ENCODE peak calls at places on chromosomes 7 and 10, in four cellular contexts. G is GM12878, H is K562, R is HepG2. F is an unnamed sample.

GRCh38 chr10:87092861-87093460 is 1.7 kb downstream of the GLUD1 start:
- DNase-seq in G (peak), H (peak), R (peak), F (peak)

GRCh38 chr10:49542353-49542752 is 3.4 kb upstream of the ERCC6 start:
- DNase-seq in G (no peak), R (no peak), H (no peak), F (no peak)

GRCh38 chr7:140656548-140657515 is 15.9 kb upstream of the ADCK2 start:
- DNase-seq in R (peak), G (no peak), H (no peak), F (no peak)

GRCh38 chr10:133115981-133116380 is 28.3 kb downstream of the ADGRA1 start:
- DNase-seq in H (no peak), G (no peak), R (no peak), F (no peak)

GRCh38 chr7:73536479-73536878 is 14.4 kb upstream of the BAZ1B start:
- DNase-seq in H (no peak), R (no peak), G (no peak), F (no peak)

GRCh38 chr7:75650671-75651070 is 88.1 kb downstream of the HIP1 start:
- DNase-seq in H (no peak), R (no peak), G (no peak), F (no peak)

GRCh38 chr10:90871279-90871760 is 454 bp upstream of the RPP30 start:
- DNase-seq in R (peak), G (peak), H (peak), F (peak)

GRCh38 chr7:134368851-134369533 is 52.3 kb upstream of the SLC35B4 start:
- DNase-seq in H (no peak), G (no peak), R (peak), F (no peak)

GRCh38 chr7:99128076-99128950 is 15.6 kb downstream of the SMURF1 start:
- DNase-seq in R (no peak), G (no peak), H (peak), F (no peak)

GRCh38 chr7:73885975-73886798 is 25.2 kb downstream of the TMEM270 start:
- DNase-seq in G (no peak), H (peak), R (no peak), F (no peak)

GRCh38 chr7:55028011-55028410 is 9.2 kb downstream of the EGFR start:
- DNase-seq in R (no peak), H (no peak), G (no peak), F (no peak)

GRCh38 chr7:3119963-3120362 is 76.3 kb upstream of the CARD11 start:
- DNase-seq in G (no peak), H (no peak), R (no peak), F (no peak)

GRCh38 chr10:89414879-89415821 is 782 bp downstream of the IFIT5 start:
- DNase-seq in R (no peak), G (no peak), H (no peak), F (peak)

GRCh38 chr10:11317936-11318670 is 293.3 kb downstream of the USP6NL start:
- DNase-seq in H (no peak), R (no peak), G (no peak), F (peak)
- TF ChIP-seq CEBPB in H (no peak), R (no peak), G (no peak), F (no peak)

GRCh38 chr7:91949221-91950009 is 8.8 kb downstream of the AKAP9 start:
- DNase-seq in R (no peak), G (no peak), H (no peak), F (no peak)

GRCh38 chr7:91959023-91959422 is 18.4 kb downstream of the AKAP9 start:
- DNase-seq in R (no peak), H (no peak), G (no peak), F (no peak)

GRCh38 chr7:91957823-91958222 is 17.2 kb downstream of the AKAP9 start:
- DNase-seq in H (no peak), R (no peak), G (no peak), F (no peak)

GRCh38 chr7:91957236-91957635 is 16.6 kb downstream of the AKAP9 start:
- DNase-seq in G (no peak), R (no peak), H (no peak), F (no peak)

DNA sequence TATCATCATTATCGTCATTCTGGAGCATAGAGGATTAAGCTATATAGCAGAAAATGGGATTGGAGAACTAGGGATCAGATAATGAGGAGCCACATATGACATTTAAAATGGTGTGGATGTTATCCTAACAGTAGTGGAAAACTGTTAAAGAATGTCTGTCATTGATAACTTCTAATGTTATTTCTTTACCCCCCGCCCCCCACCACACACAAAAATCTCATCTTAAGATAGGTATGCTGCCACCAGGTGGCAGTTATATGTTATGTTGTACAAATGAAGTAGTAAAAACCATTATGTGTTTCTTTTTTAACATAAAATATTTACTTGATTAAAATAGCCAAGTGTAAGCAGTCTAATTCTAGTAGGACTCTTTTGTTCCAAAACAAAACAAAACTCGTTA is 13.0 kb downstream of the AKAP9 start:
- DNase-seq in H (peak), R (peak), G (no peak), F (no peak)
- TF ChIP-seq CBX5 in H (no peak), R (no peak), G (no peak), F (no peak)

DNA sequence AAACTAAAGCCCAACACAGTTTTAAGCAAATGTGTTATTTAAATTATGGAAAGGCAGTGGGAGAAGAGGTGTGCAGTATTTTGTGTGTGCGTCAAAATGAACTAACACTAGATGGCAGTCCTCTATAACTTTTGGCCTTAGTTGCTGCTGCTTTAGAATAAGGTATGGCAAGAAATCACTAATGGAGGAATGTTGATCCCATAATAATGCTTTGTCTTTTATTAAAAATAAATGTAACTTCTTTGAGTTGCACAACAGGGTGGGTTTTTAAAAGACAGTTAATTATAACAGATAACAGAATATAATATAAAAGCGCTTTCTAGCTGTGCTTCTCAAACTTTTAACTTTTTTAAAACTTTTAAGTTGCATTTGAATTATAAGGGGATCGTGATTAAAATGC is 56.4 kb downstream of the BBS9 start:
- DNase-seq in H (peak), G (no peak), R (peak), F (no peak)
- TF ChIP-seq CEBPB in H (no peak), G (no peak), R (no peak), F (no peak)

DNA sequence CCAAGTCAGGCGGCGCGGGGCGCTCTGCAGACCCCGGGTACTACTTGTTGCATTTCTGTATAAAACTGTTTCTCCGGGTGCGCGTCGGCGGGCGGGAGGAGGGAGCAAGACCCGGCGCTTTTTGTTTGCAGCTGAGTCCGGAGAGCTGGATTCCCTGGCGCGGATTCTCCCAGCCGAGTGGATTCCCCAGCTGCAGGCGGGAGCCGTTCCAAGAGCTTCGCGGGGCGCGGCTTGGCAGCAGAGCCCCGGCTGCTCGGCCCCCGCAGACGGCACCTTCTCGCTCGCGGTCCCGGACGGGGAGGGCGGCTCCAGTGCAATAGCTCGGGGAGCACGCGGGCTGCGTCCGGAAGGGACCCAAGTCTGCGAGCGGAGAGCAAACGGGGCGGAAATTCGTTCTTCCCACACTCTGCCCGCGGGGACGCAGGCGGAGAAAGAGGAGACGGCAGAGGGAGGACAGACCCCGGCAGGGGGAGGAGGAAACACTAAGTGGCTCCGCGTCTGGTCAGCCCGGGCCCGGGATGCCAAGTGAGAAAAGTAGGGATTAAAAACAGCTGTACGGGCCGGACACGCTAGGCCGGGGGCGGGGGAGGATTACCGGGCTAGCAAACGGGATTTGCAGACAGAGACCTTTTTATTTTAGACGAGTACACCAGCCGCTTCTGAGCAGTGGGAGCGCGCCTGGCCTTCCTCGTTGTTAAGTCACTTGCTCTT is at the start of gene TRIL:
- DNase-seq in G (no peak), H (no peak), R (no peak), F (peak)
- TF ChIP-seq CBX5 in G (no peak), H (no peak), R (no peak), F (no peak)

GRCh38 chr7:42332605-42333222 is 95.7 kb upstream of the GLI3 start:
- DNase-seq in H (no peak), G (no peak), R (no peak), F (no peak)
- TF ChIP-seq CEBPB in H (no peak), G (no peak), R (no peak), F (no peak)

GRCh38 chr7:108239501-108240225 is 109.5 kb upstream of the LAMB4 start:
- DNase-seq in G (no peak), R (no peak), H (no peak), F (no peak)
- TF ChIP-seq CBX5 in G (no peak), R (no peak), H (no peak), F (no peak)

GRCh38 chr10:36538945-36539586 is 586.3 kb upstream of the ANKRD30A start:
- DNase-seq in H (no peak), G (no peak), R (no peak), F (no peak)

GRCh38 chr10:36534471-36535002 is 590.9 kb upstream of the ANKRD30A start:
- DNase-seq in R (no peak), H (no peak), G (no peak), F (no peak)

GRCh38 chr10:36531621-36532020 is 593.8 kb upstream of the ANKRD30A start:
- DNase-seq in R (no peak), H (no peak), G (no peak), F (no peak)

DNA sequence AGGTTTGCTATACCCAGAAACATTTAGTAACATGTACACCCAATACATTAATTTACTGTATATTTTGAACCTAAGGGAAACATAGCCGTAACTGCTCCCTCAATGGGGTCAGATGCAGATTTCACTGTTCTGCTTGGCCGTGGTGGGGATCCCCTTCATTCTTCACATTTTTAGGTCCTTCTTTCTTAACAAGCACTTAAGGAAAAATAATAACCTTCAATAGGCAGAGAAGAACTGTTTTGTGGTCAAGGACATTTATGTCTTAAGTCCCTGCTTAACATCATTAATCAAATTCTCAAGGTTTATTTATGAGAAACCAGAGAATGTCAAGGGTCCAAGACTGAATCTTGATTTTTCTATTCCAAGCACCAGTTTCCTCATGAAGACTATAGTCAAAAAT is 592.1 kb upstream of the ANKRD30A start:
- DNase-seq in R (no peak), H (no peak), G (no peak), F (no peak)
- TF ChIP-seq CEBPB in R (no peak), H (no peak), G (no peak), F (no peak)

DNA sequence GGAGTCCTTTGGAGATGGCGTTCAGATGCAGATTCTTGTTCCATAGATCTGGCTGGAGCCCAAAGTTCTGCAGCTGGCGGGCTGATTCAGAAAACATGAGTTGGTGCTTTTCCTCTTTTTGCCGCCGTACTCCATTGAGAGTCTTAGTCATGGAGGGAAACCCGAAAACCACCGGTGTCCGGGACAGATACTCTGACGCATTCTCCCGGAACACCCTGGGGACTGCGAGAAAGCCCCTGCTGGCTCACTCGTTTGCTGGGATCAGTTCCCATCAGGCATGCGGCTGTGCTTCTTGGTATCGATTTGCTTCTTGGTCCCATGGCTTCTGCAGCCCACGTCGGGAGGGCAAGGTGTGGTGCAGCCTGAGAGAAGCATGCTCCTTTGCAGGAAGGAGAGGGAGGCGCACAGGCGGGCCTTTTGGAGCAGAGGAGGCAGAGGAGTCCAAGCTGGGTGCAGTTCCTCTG is 30.8 kb upstream of the PFKFB3 start:
- DNase-seq in H (no peak), R (no peak), G (peak), F (no peak)
- TF ChIP-seq CBX5 in H (no peak), R (no peak), G (no peak), F (no peak)